ENCODE peak calls at places on chromosomes 11 and 22, in four cellular contexts. O is mammary epithelial cell, C is epithelial cell of esophagus, T is GM10248. U is an unnamed sample.

GRCh38 chr22:27456696-27457503 is 344.7 kb downstream of the MN1 start:
- DNase-seq in O (peak; percentile 94), C (peak; percentile 99), T (no peak), U (no peak)

GRCh38 chr11:62613275-62613864 is 313 bp downstream of the ROM1 start:
- DNase-seq in O (no peak), C (no peak), T (no peak), U (no peak)

GRCh38 chr11:32312865-32313403 is 122.4 kb downstream of the WT1 start:
- DNase-seq in O (peak; percentile 66), C (peak; percentile 84), T (peak; percentile 38), U (no peak)

GRCh38 chr11:19891050-19891449 is 178.4 kb downstream of the NAV2 start:
- DNase-seq in O (no peak), C (no peak), T (no peak), U (no peak)

GRCh38 chr22:48955351-48956311 is 872.0 kb downstream of the BRD1 start:
- DNase-seq in O (no peak), C (no peak), T (no peak), U (no peak)

GRCh38 chr11:96185220-96185768 is 157.7 kb downstream of the MAML2 start:
- DNase-seq in O (no peak), C (no peak), T (peak; percentile 54), U (no peak)

GRCh38 chr22:29814003-29814402 is 24.1 kb downstream of the ASCC2 start:
- DNase-seq in O (no peak), C (peak; percentile 60), T (no peak), U (no peak)

GRCh38 chr11:35038211-35038930 is 100.6 kb upstream of the CD44 start:
- DNase-seq in O (no peak), C (no peak), T (no peak), U (no peak)

GRCh38 chr11:103652013-103652412 is 384.4 kb upstream of the DDI1 start:
- DNase-seq in O (peak; percentile 66), C (no peak), T (no peak), U (no peak)

GRCh38 chr11:117752721-117753237 is 44.2 kb downstream of the DSCAML1 start:
- DNase-seq in O (no peak), C (no peak), T (no peak), U (no peak)

GRCh38 chr11:76653674-76654309 is 16.8 kb downstream of the LRRC32 start:
- DNase-seq in O (no peak), C (no peak), T (no peak), U (no peak)

GRCh38 chr11:18078909-18079308 is 27.0 kb downstream of the SAAL1 start:
- DNase-seq in O (no peak), C (no peak), T (no peak), U (no peak)

GRCh38 chr22:29719894-29720645 is at the start of gene CABP7:
- DNase-seq in O (no peak), C (no peak), T (no peak), U (no peak)

GRCh38 chr11:76767659-76768058 is 15.5 kb upstream of the TSKU start:
- DNase-seq in O (no peak), C (no peak), T (no peak), U (no peak)

GRCh38 chr11:78952866-78953265 is 378.2 kb upstream of the NARS2 start:
- DNase-seq in O (no peak), C (no peak), T (no peak), U (no peak)

GRCh38 chr11:88435405-88435804 is 97.9 kb upstream of the CTSC start:
- DNase-seq in O (no peak), C (no peak), T (peak; percentile 70), U (no peak)

GRCh38 chr11:91804057-91804456 is 420.6 kb upstream of the FAT3 start:
- DNase-seq in O (no peak), C (peak; percentile 5), T (no peak), U (no peak)

GRCh38 chr11:93652161-93652597 is 9.3 kb upstream of the CEP295 start:
- DNase-seq in O (peak; percentile 19), C (peak; percentile 39), T (peak; percentile 18), U (peak; percentile 28)

GRCh38 chr22:27919943-27920755 is 1.1 kb upstream of the PITPNB start:
- DNase-seq in O (peak; percentile 58), C (peak; percentile 47), T (no peak), U (no peak)

GRCh38 chr11:28739489-28740280 is 631.5 kb downstream of the METTL15 start:
- DNase-seq in O (no peak), C (no peak), T (no peak), U (no peak)

GRCh38 chr11:102451693-102452460 is 688 bp downstream of the TMEM123 start:
- DNase-seq in O (peak; percentile 58), C (peak; percentile 55), T (peak; percentile 75), U (peak; percentile 48)
- TF ChIP-seq CTCF in O (peak; percentile 25), C (peak; percentile 9), T (peak; percentile 29), U (peak; percentile 25)

DNA sequence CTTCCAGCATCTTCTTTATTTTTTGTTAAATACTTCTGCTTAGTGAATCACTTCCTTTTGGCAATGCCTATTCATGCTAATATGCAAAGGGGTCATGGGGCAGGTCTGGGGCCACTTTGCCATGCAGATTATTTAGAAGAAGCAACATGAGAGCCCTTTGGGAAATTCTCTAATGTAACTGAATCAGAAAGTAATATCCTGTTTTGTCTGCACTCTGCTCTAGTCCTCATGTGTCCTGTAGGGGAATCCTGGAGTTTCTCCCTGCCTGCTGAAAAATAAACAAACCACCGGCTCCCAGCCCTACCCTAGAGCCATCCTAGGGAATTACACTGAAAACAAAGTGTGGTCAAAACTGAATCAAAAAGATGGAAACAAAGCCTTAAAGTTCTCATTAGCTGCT is 176.4 kb upstream of the POU2AF2 start:
- DNase-seq in O (peak; percentile 27), C (peak; percentile 34), T (no peak), U (no peak)
- TF ChIP-seq CTCF in O (peak; percentile 33), C (peak; percentile 27), T (no peak), U (no peak)

DNA sequence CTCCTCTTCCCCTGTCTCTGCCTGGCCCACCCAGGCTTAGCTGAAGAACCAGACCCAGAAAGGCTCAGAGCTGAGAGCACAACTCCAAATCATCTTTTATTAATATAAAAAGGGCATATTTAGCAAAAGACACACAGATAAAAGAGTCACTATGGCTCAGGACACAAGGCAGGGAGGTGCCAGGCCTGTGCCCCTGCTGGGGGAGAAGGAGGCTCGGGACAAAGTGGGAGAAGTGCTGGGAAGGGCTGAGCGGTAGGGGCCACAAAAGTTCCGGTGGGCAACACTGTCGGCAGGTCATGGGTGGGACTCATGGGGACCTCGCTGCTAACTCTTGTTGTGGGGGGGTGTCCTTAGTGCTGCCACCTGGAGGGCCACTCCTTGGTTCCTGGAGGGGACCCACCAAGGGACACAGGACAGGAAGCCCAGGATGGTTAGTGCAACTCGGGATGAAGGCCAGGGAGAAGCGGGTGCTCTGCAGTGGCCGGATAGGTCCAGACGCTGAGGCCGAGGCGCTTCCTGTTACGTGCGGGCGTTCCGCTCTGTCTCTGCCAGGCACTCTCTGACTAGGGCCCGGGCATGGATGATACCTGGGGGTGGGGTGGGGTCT is 1.4 kb upstream of the PITPNM1 start:
- DNase-seq in O (no peak), C (no peak), T (no peak), U (no peak)
- TF ChIP-seq CTCF in O (no peak), C (no peak), T (no peak), U (no peak)

DNA sequence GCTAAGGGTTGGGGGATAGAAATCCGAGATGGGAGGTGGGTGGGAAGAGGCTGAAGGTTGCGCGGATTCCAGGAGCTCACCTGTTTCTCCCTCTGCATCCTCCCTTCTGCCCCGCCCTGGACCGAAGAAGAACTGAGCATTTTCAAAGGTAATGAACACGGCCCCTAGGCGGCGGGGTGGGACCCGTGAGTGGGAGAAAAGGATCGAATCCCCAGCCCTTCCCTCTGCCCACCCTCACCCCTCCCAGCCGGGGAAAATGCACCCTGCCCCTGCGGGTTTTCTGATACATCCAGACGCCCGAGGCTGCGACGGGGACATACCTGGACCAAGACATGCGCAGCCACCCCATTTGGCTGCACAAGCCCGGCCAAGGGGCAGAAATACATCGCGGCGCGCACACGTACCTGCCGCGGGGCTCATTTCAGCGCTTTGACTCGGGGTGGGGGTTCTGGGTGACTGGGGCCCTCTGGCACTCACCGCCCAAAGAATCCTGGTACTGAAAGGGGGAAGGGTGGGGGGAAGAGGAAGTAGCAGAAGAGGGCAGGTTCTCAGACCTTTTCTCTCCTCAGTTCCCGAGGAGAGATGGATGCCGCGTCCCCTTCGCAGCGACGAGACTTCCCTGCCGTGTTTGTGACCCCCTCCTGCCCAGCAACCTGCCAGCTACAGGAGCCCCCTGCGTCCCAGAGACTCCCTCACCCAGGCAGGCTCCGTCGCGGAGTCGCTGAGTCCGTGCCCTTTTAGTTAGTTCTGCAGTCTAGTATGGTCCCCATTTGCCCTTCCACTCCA is 6.0 kb downstream of the VSIG2 start:
- DNase-seq in O (no peak), C (peak; percentile 30), T (peak; percentile 64), U (no peak)
- TF ChIP-seq CTCF in O (peak; percentile 26), C (peak; percentile 44), T (peak; percentile 63), U (peak; percentile 49)

DNA sequence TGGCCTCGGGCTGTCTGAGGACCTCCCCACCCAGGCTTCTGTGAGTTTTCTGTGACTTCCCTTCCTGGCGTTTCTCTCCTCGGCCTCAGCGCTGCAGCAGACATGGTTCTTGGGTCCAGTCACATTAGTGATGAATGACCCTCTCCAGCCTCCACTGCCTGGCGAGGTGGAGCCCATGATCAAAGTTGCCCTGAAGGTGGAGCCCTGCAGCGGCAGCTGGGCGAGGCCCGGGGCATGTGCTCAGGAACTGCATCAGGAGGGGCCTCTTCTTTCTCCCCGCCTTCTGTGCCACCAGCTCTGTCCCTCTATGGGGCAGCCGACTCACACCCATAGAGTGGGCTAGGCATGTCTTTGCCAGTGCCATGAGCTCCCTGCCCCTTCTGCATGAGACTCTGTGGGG is 1079.7 kb downstream of the TBC1D22A start:
- DNase-seq in O (no peak), C (no peak), T (no peak), U (no peak)
- TF ChIP-seq CTCF in O (no peak), C (no peak), T (no peak), U (no peak)

GRCh38 chr22:23181763-23182288 is 1.5 kb downstream of the BCR start:
- DNase-seq in O (no peak), C (peak; percentile 9), T (no peak), U (no peak)

GRCh38 chr22:23178512-23179254 is 1.6 kb upstream of the BCR start:
- DNase-seq in O (peak; percentile 32), C (peak; percentile 61), T (peak; percentile 79), U (peak; percentile 64)

GRCh38 chr22:23180893-23181762 is 819 bp downstream of the BCR start:
- DNase-seq in O (peak; percentile 39), C (peak; percentile 43), T (no peak), U (no peak)

GRCh38 chr22:23179381-23180294 is 671 bp upstream of the BCR start:
- DNase-seq in O (peak; percentile 28), C (peak; percentile 39), T (no peak), U (no peak)

DNA sequence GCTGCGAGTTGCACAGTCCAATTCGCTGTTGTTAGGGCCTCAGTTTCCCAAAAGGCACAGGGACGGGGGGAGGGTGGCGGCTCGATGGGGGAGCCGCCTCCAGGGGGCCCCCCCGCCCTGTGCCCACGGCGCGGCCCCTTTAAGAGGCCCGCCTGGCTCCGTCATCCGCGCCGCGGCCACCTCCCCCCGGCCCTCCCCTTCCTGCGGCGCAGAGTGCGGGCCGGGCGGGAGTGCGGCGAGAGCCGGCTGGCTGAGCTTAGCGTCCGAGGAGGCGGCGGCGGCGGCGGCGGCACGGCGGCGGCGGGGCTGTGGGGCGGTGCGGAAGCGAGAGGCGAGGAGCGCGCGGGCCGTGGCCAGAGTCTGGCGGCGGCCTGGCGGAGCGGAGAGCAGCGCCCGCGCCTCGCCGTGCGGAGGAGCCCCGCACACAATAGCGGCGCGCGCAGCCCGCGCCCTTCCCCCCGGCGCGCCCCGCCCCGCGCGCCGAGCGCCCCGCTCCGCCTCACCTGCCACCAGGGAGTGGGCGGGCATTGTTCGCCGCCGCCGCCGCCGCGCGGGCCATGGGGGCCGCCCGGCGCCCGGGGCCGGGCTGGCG is at the start of gene BCR:
- DNase-seq in O (peak; percentile 64), C (peak; percentile 83), T (peak; percentile 84), U (peak; percentile 53)
- TF ChIP-seq CTCF in O (peak; percentile 12), C (no peak), T (no peak), U (no peak)

U was measured in progenitor cell of endocrine pancreas.